ENCODE peak calls at places on chromosome 2, in nine cellular contexts. Z, U, C, G, K, Y, V, N and J are unnamed samples. For H3K4me1, the result is how much of the 10 kb centered on the place peaks cover.

GRCh38 chr2:174012347-174013309 is 47.5 kb upstream of the SP3 start:
- DNase-seq in K (no peak), Y (no peak), Z (no peak), G (peak), V (no peak), U (peak), N (peak), C (peak), J (peak)

GRCh38 chr2:162840598-162841246 is 2.2 kb upstream of the KCNH7 start:
- DNase-seq in U (peak), V (peak), Y (peak), Z (peak), N (peak), K (peak), G (peak), C (peak), J (peak)

GRCh38 chr2:225414902-225415301 is 15.4 kb downstream of the NYAP2 start:
- DNase-seq in V (no peak), G (no peak), Y (no peak), N (no peak), K (no peak), Z (no peak), C (no peak), U (no peak), J (no peak)

GRCh38 chr2:4174796-4175195 is 471.4 kb downstream of the DCDC2C start:
- DNase-seq in G (no peak), V (no peak), U (peak), C (no peak), Y (no peak), N (no peak), K (no peak), Z (peak), J (no peak)

GRCh38 chr2:120763516-120763915 is 27.8 kb downstream of the GLI2 start:
- DNase-seq in U (peak), Y (no peak), K (no peak), V (no peak), C (no peak), Z (peak), G (no peak), N (peak), J (no peak)

GRCh38 chr2:62415019-62415431 is 91.0 kb downstream of the TMEM17 start:
- DNase-seq in N (no peak), Z (no peak), C (no peak), K (no peak), V (no peak), G (no peak), U (no peak), Y (no peak), J (no peak)

GRCh38 chr2:182587831-182588230 is 128.2 kb upstream of the DNAJC10 start:
- DNase-seq in U (peak), V (peak), N (no peak), C (peak), Y (peak), G (no peak), Z (no peak), K (peak), J (no peak)

GRCh38 chr2:37648316-37649011 is 23.0 kb downstream of the CDC42EP3 start:
- DNase-seq in V (no peak), N (no peak), Y (no peak), Z (no peak), K (no peak), U (peak), C (peak), G (no peak), J (no peak)

GRCh38 chr2:240469239-240469636 is 33.8 kb downstream of the GPC1 start:
- DNase-seq in G (peak), C (no peak), N (peak), Z (no peak), U (no peak), V (no peak), Y (no peak), K (no peak), J (no peak)

GRCh38 chr2:163662141-163662780 is 73.5 kb downstream of the FIGN start:
- DNase-seq in K (no peak), N (no peak), Y (no peak), G (no peak), V (peak), U (no peak), C (no peak), Z (no peak), J (no peak)

GRCh38 chr2:69741281-69742169 is at the start of gene ANXA4:
- DNase-seq in N (peak), G (peak), V (peak), Y (peak), C (peak), Z (peak), U (peak), K (peak), J (peak)

GRCh38 chr2:63589148-63589972 is 597 bp downstream of the MDH1 start:
- DNase-seq in K (no peak), G (peak), V (no peak), C (peak), Y (peak), N (no peak), Z (peak), U (no peak), J (peak)

GRCh38 chr2:26670171-26670570 is 22.4 kb upstream of the KCNK3 start:
- DNase-seq in C (peak), G (peak), Y (peak), U (no peak), V (peak), N (no peak), Z (no peak), K (peak), J (no peak)

GRCh38 chr2:108297436-108298141 is 8.9 kb downstream of the SULT1C2 start:
- DNase-seq in Y (peak), U (peak), G (no peak), C (peak), V (peak), Z (peak), K (peak), N (no peak), J (no peak)

GRCh38 chr2:15913146-15913545 is 27.2 kb upstream of the MYCN start:
- DNase-seq in G (no peak), V (no peak), Z (peak), K (no peak), N (no peak), U (no peak), C (no peak), Y (no peak), J (no peak)

GRCh38 chr2:169329669-169330554 is 32.4 kb downstream of the LRP2 start:
- DNase-seq in Y (no peak), U (no peak), N (no peak), K (no peak), V (no peak), Z (no peak), G (no peak), C (no peak), J (no peak)

GRCh38 chr2:60806988-60807681 is 51.1 kb downstream of the PAPOLG start:
- DNase-seq in C (peak), V (peak), U (peak), G (no peak), Y (peak), N (no peak), Z (no peak), K (peak), J (no peak)

GRCh38 chr2:184611221-184612085 is 13.1 kb downstream of the ZNF804A start:
- DNase-seq in Y (peak), K (peak), V (peak), U (peak), N (no peak), C (peak), G (peak), Z (no peak), J (peak)

GRCh38 chr2:230650585-230651137 is 62.0 kb upstream of the CAB39 start:
- DNase-seq in U (no peak), Z (no peak), V (no peak), K (no peak), G (no peak), N (no peak), Y (no peak), C (no peak), J (no peak)

GRCh38 chr2:223314831-223315230 is 262.8 kb downstream of the KCNE4 start:
- DNase-seq in K (no peak), U (no peak), N (no peak), G (no peak), Y (no peak), Z (no peak), V (peak), C (peak), J (no peak)

GRCh38 chr2:104853401-104853925 is 452 bp upstream of the POU3F3 start:
- DNase-seq in Z (no peak), K (no peak), V (no peak), Y (no peak), U (no peak), N (no peak), C (no peak), G (no peak), J (no peak)

GRCh38 chr2:120013569-120014223 is 819 bp downstream of the EPB41L5 start:
- DNase-seq in V (no peak), N (peak), U (no peak), C (peak), K (peak), Y (peak), G (no peak), Z (no peak), J (peak)

GRCh38 chr2:42906557-42907380 is 114.4 kb upstream of the HAAO start:
- DNase-seq in Y (no peak), U (peak), Z (no peak), C (peak), G (peak), K (peak), N (peak), V (peak), J (peak)

GRCh38 chr2:221517362-221518121 is 54.6 kb downstream of the EPHA4 start:
- DNase-seq in V (peak), Y (peak), N (no peak), K (no peak), Z (peak), G (no peak), C (peak), U (peak), J (no peak)

GRCh38 chr2:119826370-119826961 is 66.7 kb downstream of the PTPN4 start:
- DNase-seq in V (peak), Y (peak), U (peak), N (no peak), Z (peak), K (no peak), C (peak), G (peak), J (peak)

GRCh38 chr2:88090446-88091283 is 23.0 kb downstream of the SMYD1 start:
- DNase-seq in Z (no peak), N (no peak), K (no peak), Y (no peak), G (no peak), V (no peak), C (no peak), U (no peak), J (no peak)

GRCh38 chr2:1816414-1816911 is 72.1 kb upstream of the PXDN start:
- DNase-seq in Z (no peak), K (no peak), N (no peak), G (no peak), C (peak), Y (no peak), U (peak), V (peak), J (no peak)

GRCh38 chr2:228094377-228094921 is 87.0 kb downstream of the SPHKAP start:
- DNase-seq in Z (no peak), V (no peak), K (no peak), N (no peak), C (peak), Y (peak), U (no peak), G (no peak), J (no peak)

GRCh38 chr2:2898744-2899143 is 478.9 kb downstream of the EIPR1 start:
- DNase-seq in V (no peak), N (no peak), U (no peak), K (no peak), G (no peak), Z (no peak), Y (no peak), C (no peak), J (no peak)

GRCh38 chr2:203685081-203685621 is 21.3 kb upstream of the CD28 start:
- DNase-seq in U (peak), V (peak), K (peak), C (peak), N (no peak), Z (no peak), G (no peak), Y (peak), J (no peak)

GRCh38 chr2:129717560-129718128 is 261.8 kb upstream of the RAB6C start:
- DNase-seq in K (no peak), C (no peak), V (no peak), U (no peak), N (no peak), Y (no peak), Z (no peak), G (no peak), J (no peak)

GRCh38 chr2:18903750-18904149 is 314.4 kb upstream of the NT5C1B start:
- DNase-seq in C (no peak), G (no peak), Z (no peak), Y (peak), K (peak), V (no peak), U (no peak), N (no peak), J (no peak)

DNA sequence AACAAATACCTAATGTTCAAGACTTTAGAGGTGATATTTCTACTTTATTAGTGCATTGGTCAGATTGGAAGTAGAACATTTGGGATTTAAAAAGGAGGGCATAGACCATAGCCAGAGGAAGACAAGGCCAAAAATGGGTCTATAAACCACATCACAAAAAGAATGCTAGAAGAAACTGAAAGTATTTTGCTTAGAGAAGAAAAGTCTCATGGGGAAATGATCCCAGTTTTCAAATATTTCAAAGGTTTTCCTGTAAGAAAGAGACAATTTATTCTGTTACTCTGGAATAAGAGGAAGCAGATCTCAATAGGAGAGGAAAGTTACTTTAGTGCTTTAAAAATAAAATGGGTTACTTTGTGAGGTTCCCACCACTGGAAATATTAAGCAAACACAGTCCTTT is 341.4 kb downstream of the TNS1 start:
- DNase-seq in Z (no peak), Y (no peak), V (no peak), G (no peak), K (no peak), N (no peak), U (no peak), C (no peak), J (no peak)
- H3K4me2 ChIP-seq in Z (no peak), Y (no peak), V (no peak), G (no peak), K (no peak), N (no peak), U (no peak), C (peak), J (no peak)

GRCh38 chr2:28163028-28163427 is 229.6 kb upstream of the FOSL2 start:
- DNase-seq in K (no peak), G (no peak), Y (no peak), C (no peak), U (no peak), V (no peak), Z (no peak), N (no peak), J (no peak)

GRCh38 chr2:28161466-28161865 is 231.2 kb upstream of the FOSL2 start:
- DNase-seq in N (no peak), Y (no peak), Z (no peak), K (peak), V (no peak), G (no peak), U (peak), C (peak), J (no peak)

GRCh38 chr2:28163627-28164279 is 228.9 kb upstream of the FOSL2 start:
- DNase-seq in N (no peak), K (no peak), C (no peak), Y (no peak), V (no peak), U (no peak), Z (no peak), G (no peak), J (no peak)

GRCh38 chr2:28162538-28162937 is 230.1 kb upstream of the FOSL2 start:
- DNase-seq in C (no peak), U (no peak), G (no peak), Z (no peak), K (no peak), Y (no peak), V (no peak), N (no peak), J (no peak)

DNA sequence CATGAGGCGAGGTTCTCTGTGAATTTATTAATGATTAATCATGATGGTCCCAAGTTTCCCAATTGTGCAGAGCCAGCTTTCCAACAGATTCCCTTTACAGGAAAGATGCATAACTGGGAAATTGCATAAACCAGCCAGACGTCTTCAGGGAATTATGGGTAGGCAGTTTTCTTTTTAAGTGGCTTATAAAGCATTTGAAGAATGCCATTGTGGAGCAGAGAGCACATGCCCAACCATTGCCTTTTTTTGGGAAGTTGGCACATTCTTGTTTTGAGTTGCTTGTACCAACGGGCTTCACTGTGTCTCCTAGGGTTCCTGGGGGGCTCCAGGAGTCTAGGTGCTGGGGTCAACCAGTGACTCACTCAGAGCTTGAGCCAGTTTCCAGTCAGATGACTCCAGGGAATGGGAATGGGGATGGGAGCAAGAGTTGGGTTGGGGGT is 231.7 kb upstream of the FOSL2 start:
- DNase-seq in V (peak), Z (peak), N (no peak), C (peak), G (no peak), K (peak), U (peak), Y (peak), J (peak)
- H3K4me1 ChIP-seq in V (under half), Z (under half), N (under half), C (under half), G (under half), K (under half), U (under half), Y (under half), J (under half)

DNA sequence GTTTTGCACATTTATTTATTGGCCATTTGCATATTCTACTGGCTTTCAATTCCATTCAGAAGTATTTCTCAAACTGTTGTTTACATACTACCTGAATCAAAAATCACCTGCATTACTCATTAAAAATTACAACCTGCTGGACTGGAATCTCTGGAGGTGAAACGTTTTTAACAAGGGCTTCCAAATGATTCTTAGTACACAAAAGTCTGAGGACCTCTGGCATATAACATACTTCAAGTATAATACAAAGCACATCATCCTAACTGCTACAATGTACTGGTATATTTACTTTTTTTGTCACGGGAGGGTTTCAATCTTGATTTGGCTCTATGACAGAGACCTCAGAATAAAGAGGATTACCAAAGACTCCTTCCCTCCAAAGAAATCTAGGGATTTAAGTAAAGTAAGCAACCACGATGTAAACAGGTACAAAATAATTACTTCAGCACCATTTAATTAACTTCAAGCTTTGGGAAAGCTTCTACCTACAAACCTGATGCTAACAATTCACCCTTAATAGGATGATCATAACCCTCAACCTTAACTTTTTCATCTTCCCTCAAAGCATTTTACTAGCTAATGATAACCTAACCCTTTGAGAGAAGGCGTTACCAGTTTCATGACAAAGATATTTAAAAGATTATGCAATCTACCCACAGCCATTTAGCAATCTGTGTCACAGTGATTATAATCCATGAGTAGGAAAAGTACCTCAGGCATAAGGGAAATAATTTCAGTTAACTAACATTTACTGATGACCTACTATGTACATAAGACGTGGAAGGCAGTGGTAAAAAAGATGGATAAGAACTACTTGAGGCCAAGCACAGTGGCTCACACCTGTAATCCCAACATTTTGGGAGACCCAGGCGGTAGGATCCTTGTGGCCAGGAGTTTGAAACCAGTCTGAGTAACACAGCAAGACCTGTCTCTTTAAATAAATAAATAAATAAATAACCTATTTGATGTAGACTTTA is 24.7 kb downstream of the ATAD2B start:
- DNase-seq in N (no peak), K (peak), U (peak), G (no peak), V (peak), C (peak), Y (peak), Z (no peak), J (no peak)
- H3K4me2 ChIP-seq in N (no peak), K (peak), U (no peak), G (no peak), V (no peak), C (peak), Y (peak), Z (peak), J (no peak)

DNA sequence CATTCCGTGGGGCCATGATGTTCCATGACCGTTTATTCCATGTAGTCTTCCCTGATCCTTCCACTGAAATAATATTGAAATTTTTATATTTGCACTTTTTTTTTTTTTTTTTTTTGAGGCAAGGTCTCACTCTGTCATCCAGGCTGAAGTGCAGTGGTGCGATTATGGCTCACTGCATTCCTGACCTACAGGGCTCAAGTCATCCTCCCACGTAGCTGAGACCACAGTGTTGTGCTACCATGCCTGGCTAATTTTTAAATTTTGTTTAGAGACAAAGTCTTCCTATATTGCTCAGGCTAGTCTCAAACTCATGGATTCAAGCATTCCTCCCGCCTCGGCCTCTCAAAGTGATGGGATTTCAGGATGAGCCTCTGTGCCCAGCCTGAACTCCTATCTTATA is 340.5 kb upstream of the ZEB2 start:
- DNase-seq in V (no peak), U (no peak), N (no peak), Y (no peak), K (no peak), Z (no peak), C (no peak), G (no peak), J (no peak)
- H3K4me1 ChIP-seq in V (under half), U (under half), N (under half), Y (under half), K (under half), Z (under half), C (under half), G (under half), J (under half)